ENCODE peak calls at places on chromosomes 3 and 15, in seven cellular contexts. One of them, this sample, is unnamed.

GRCh38 chr3:12947504-12948369 is 106.4 kb upstream of the RPL32 start:
- DNase-seq in NCI-H1436: no peak
- DNase-seq in heart right ventricle: peak
- DNase-seq in effector CD4-positive, alpha-beta T cell: no peak
- DNase-seq in GM23338: peak
- DNase-seq in AG10803: peak
- DNase-seq in HFFc6: peak
- DNase-seq in this sample: no peak

GRCh38 chr15:83445653-83446052 is 1.5 kb upstream of the SH3GL3 start:
- DNase-seq in heart right ventricle: no peak
- DNase-seq in NCI-H1436: no peak
- DNase-seq in HFFc6: no peak
- DNase-seq in AG10803: no peak
- DNase-seq in GM23338: no peak
- DNase-seq in effector CD4-positive, alpha-beta T cell: no peak
- DNase-seq in this sample: no peak

GRCh38 chr15:66716668-66717025 is 14.6 kb downstream of the SMAD6 start:
- DNase-seq in GM23338: no peak
- DNase-seq in HFFc6: no peak
- DNase-seq in heart right ventricle: no peak
- DNase-seq in NCI-H1436: no peak
- DNase-seq in effector CD4-positive, alpha-beta T cell: no peak
- DNase-seq in AG10803: peak
- DNase-seq in this sample: no peak

GRCh38 chr3:56415672-56416071 is 52.6 kb downstream of the ERC2 start:
- DNase-seq in AG10803: peak
- DNase-seq in GM23338: no peak
- DNase-seq in NCI-H1436: no peak
- DNase-seq in effector CD4-positive, alpha-beta T cell: no peak
- DNase-seq in heart right ventricle: no peak
- DNase-seq in HFFc6: no peak
- DNase-seq in this sample: no peak

GRCh38 chr3:40181182-40181581 is 128.3 kb upstream of the EIF1B start:
- DNase-seq in NCI-H1436: no peak
- DNase-seq in heart right ventricle: no peak
- DNase-seq in AG10803: no peak
- DNase-seq in effector CD4-positive, alpha-beta T cell: no peak
- DNase-seq in GM23338: peak
- DNase-seq in HFFc6: no peak
- DNase-seq in this sample: peak

GRCh38 chr15:83659011-83659811 is 5.3 kb downstream of the ADAMTSL3 start:
- DNase-seq in heart right ventricle: peak
- DNase-seq in NCI-H1436: no peak
- DNase-seq in AG10803: no peak
- DNase-seq in GM23338: no peak
- DNase-seq in HFFc6: no peak
- DNase-seq in effector CD4-positive, alpha-beta T cell: no peak
- DNase-seq in this sample: no peak

GRCh38 chr15:92391640-92392039 is 2.0 kb upstream of the ST8SIA2 start:
- DNase-seq in AG10803: peak
- DNase-seq in effector CD4-positive, alpha-beta T cell: no peak
- DNase-seq in HFFc6: peak
- DNase-seq in heart right ventricle: no peak
- DNase-seq in NCI-H1436: no peak
- DNase-seq in GM23338: peak
- DNase-seq in this sample: peak

GRCh38 chr15:72312605-72313447 is 7.1 kb downstream of the CELF6 start:
- DNase-seq in NCI-H1436: peak
- DNase-seq in effector CD4-positive, alpha-beta T cell: peak
- DNase-seq in GM23338: peak
- DNase-seq in heart right ventricle: peak
- DNase-seq in HFFc6: peak
- DNase-seq in AG10803: peak
- DNase-seq in this sample: peak

GRCh38 chr15:41675337-41675736 is 15.1 kb downstream of the MGA start:
- DNase-seq in heart right ventricle: no peak
- DNase-seq in AG10803: no peak
- DNase-seq in GM23338: no peak
- DNase-seq in HFFc6: no peak
- DNase-seq in effector CD4-positive, alpha-beta T cell: no peak
- DNase-seq in NCI-H1436: no peak
- DNase-seq in this sample: no peak

GRCh38 chr3:42749753-42750231 is 23.3 kb downstream of the CCDC13 start:
- DNase-seq in HFFc6: peak
- DNase-seq in GM23338: peak
- DNase-seq in effector CD4-positive, alpha-beta T cell: no peak
- DNase-seq in AG10803: peak
- DNase-seq in heart right ventricle: no peak
- DNase-seq in NCI-H1436: no peak
- DNase-seq in this sample: no peak

GRCh38 chr3:15261274-15261673 is 55.2 kb downstream of the CAPN7 start:
- DNase-seq in HFFc6: no peak
- DNase-seq in heart right ventricle: no peak
- DNase-seq in effector CD4-positive, alpha-beta T cell: no peak
- DNase-seq in GM23338: no peak
- DNase-seq in NCI-H1436: no peak
- DNase-seq in AG10803: no peak
- DNase-seq in this sample: no peak

GRCh38 chr3:23668430-23668904 is 137.3 kb upstream of the UBE2E1 start:
- DNase-seq in NCI-H1436: no peak
- DNase-seq in AG10803: peak
- DNase-seq in effector CD4-positive, alpha-beta T cell: no peak
- DNase-seq in HFFc6: peak
- DNase-seq in GM23338: no peak
- DNase-seq in heart right ventricle: no peak
- DNase-seq in this sample: no peak

GRCh38 chr15:40325188-40325587 is 1.7 kb downstream of the INAFM2 start:
- DNase-seq in GM23338: no peak
- DNase-seq in AG10803: no peak
- DNase-seq in effector CD4-positive, alpha-beta T cell: no peak
- DNase-seq in NCI-H1436: no peak
- DNase-seq in heart right ventricle: no peak
- DNase-seq in HFFc6: no peak
- DNase-seq in this sample: no peak

GRCh38 chr3:178915365-178915764 is 156.2 kb downstream of the ZMAT3 start:
- DNase-seq in NCI-H1436: no peak
- DNase-seq in HFFc6: no peak
- DNase-seq in heart right ventricle: no peak
- DNase-seq in GM23338: peak
- DNase-seq in AG10803: no peak
- DNase-seq in effector CD4-positive, alpha-beta T cell: no peak
- DNase-seq in this sample: no peak

GRCh38 chr15:20356444-20357138 is 185.0 kb downstream of the GOLGA6L6 start:
- DNase-seq in NCI-H1436: no peak
- DNase-seq in effector CD4-positive, alpha-beta T cell: peak
- DNase-seq in HFFc6: no peak
- DNase-seq in heart right ventricle: peak
- DNase-seq in GM23338: peak
- DNase-seq in AG10803: no peak
- DNase-seq in this sample: no peak

GRCh38 chr3:8713901-8714759 is 19.5 kb upstream of the CAV3 start:
- DNase-seq in AG10803: no peak
- DNase-seq in NCI-H1436: no peak
- DNase-seq in GM23338: peak
- DNase-seq in heart right ventricle: no peak
- DNase-seq in HFFc6: no peak
- DNase-seq in effector CD4-positive, alpha-beta T cell: no peak
- DNase-seq in this sample: no peak

GRCh38 chr3:195705081-195705991 is 15.4 kb upstream of the MUC20 start:
- DNase-seq in effector CD4-positive, alpha-beta T cell: no peak
- DNase-seq in GM23338: no peak
- DNase-seq in HFFc6: no peak
- DNase-seq in heart right ventricle: no peak
- DNase-seq in NCI-H1436: no peak
- DNase-seq in AG10803: no peak
- DNase-seq in this sample: no peak

GRCh38 chr3:194285024-194285858 is 65.9 kb downstream of the CPN2 start:
- DNase-seq in NCI-H1436: no peak
- DNase-seq in heart right ventricle: no peak
- DNase-seq in HFFc6: no peak
- DNase-seq in effector CD4-positive, alpha-beta T cell: no peak
- DNase-seq in GM23338: no peak
- DNase-seq in AG10803: peak
- DNase-seq in this sample: no peak

GRCh38 chr15:88714782-88715372 is 76.1 kb downstream of the ISG20 start:
- DNase-seq in GM23338: no peak
- DNase-seq in heart right ventricle: no peak
- DNase-seq in HFFc6: no peak
- DNase-seq in NCI-H1436: no peak
- DNase-seq in effector CD4-positive, alpha-beta T cell: no peak
- DNase-seq in AG10803: no peak
- DNase-seq in this sample: no peak

GRCh38 chr15:74783072-74783807 is 1.4 kb downstream of the CSK start:
- DNase-seq in AG10803: no peak
- DNase-seq in effector CD4-positive, alpha-beta T cell: no peak
- DNase-seq in NCI-H1436: no peak
- DNase-seq in heart right ventricle: no peak
- DNase-seq in HFFc6: no peak
- DNase-seq in GM23338: no peak
- DNase-seq in this sample: no peak

GRCh38 chr3:126866175-126866759 is 116.6 kb upstream of the PLXNA1 start:
- DNase-seq in effector CD4-positive, alpha-beta T cell: no peak
- DNase-seq in HFFc6: no peak
- DNase-seq in NCI-H1436: no peak
- DNase-seq in AG10803: no peak
- DNase-seq in heart right ventricle: no peak
- DNase-seq in GM23338: no peak
- DNase-seq in this sample: no peak

GRCh38 chr15:64460737-64461576 is 579 bp downstream of the ZNF609 start:
- DNase-seq in HFFc6: peak
- DNase-seq in effector CD4-positive, alpha-beta T cell: peak
- DNase-seq in heart right ventricle: peak
- DNase-seq in NCI-H1436: no peak
- DNase-seq in AG10803: peak
- DNase-seq in GM23338: peak
- DNase-seq in this sample: no peak